ENCODE peak calls at places on chromosome 15, in seven cellular contexts. Y is body of pancreas; U is stimulated activated CD8-positive, alpha-beta memory T cell treated with anti-CD3 and anti-CD28 coated beads, Interleukin-4, amount 100 ng/mL, for 1 hour; I is foreskin keratinocyte; G is NCI-H1436; X is NCI-H2029 treated with DMSO at 0.1 percent for 48 hours; P is kidney epithelial cell. B is an unnamed sample.

GRCh38 chr15:41585140-41586047 is 26.4 kb downstream of the TYRO3 start:
- DNase-seq in Y (peak), U (peak), I (peak), G (no peak), X (no peak), P (no peak), B (no peak)

GRCh38 chr15:90046846-90047481 is 45.8 kb downstream of the ZNF710 start:
- DNase-seq in Y (peak), U (no peak), I (no peak), G (peak), X (peak), P (no peak), B (no peak)

GRCh38 chr15:40330368-40330836 is 6.9 kb downstream of the INAFM2 start:
- DNase-seq in Y (no peak), U (no peak), I (no peak), G (peak), X (peak), P (no peak), B (no peak)

GRCh38 chr15:40776537-40777141 is 6.9 kb downstream of the C15orf62 start:
- DNase-seq in Y (peak), U (no peak), I (no peak), G (no peak), X (no peak), P (no peak), B (no peak)

GRCh38 chr15:62847900-62848489 is 194.6 kb upstream of the TPM1 start:
- DNase-seq in Y (peak), U (no peak), I (no peak), G (no peak), X (no peak), P (no peak), B (no peak)

GRCh38 chr15:43974852-43975251 is 148.1 kb downstream of the WDR76 start:
- DNase-seq in Y (no peak), U (no peak), I (no peak), G (no peak), X (peak), P (peak), B (no peak)

GRCh38 chr15:48029656-48030055 is 91.1 kb upstream of the SLC24A5 start:
- DNase-seq in Y (no peak), U (no peak), I (no peak), G (no peak), X (no peak), P (no peak), B (no peak)

GRCh38 chr15:63347074-63347859 is 34.4 kb downstream of the CA12 start:
- DNase-seq in Y (no peak), U (no peak), I (no peak), G (no peak), X (no peak), P (no peak), B (no peak)

GRCh38 chr15:52558196-52558595 is 10.6 kb downstream of the ARPP19 start:
- DNase-seq in Y (no peak), U (no peak), I (peak), G (no peak), X (no peak), P (peak), B (no peak)

GRCh38 chr15:96122077-96123027 is 208.1 kb upstream of the NR2F2 start:
- DNase-seq in Y (no peak), U (no peak), I (no peak), G (no peak), X (no peak), P (no peak), B (no peak)

GRCh38 chr15:63698731-63699130 is 101.5 kb downstream of the FBXL22 start:
- DNase-seq in Y (no peak), U (no peak), I (peak), G (no peak), X (no peak), P (no peak), B (no peak)

GRCh38 chr15:33737687-33738606 is 230.3 kb upstream of the CHRM5 start:
- DNase-seq in Y (peak), U (peak), I (no peak), G (no peak), X (peak), P (no peak), B (no peak)

GRCh38 chr15:79957741-79958140 is 13.3 kb downstream of the BCL2A1 start:
- DNase-seq in Y (no peak), U (no peak), I (no peak), G (no peak), X (no peak), P (no peak), B (no peak)

GRCh38 chr15:52262364-52262763 is 33.2 kb downstream of the MYO5C start:
- DNase-seq in Y (no peak), U (no peak), I (no peak), G (no peak), X (no peak), P (no peak), B (no peak)

GRCh38 chr15:85581495-85581894 is 201.1 kb downstream of the AKAP13 start:
- DNase-seq in Y (peak), U (no peak), I (no peak), G (no peak), X (no peak), P (no peak), B (no peak)

B was measured in AG04450.